ENCODE peak calls at places on chromosomes 5 and 9, in five cellular contexts. D is astrocyte of the spinal cord, L is GM13976, V is HFFc6, Z is MM.1S. W is an unnamed sample.

GRCh38 chr9:137799630-137799983 is 78.0 kb upstream of the CACNA1B start:
- DNase-seq in L (no peak), V (no peak), Z (no peak), D (no peak), W (no peak)

GRCh38 chr5:175590471-175590881 is 67.4 kb upstream of the HRH2 start:
- DNase-seq in V (peak; percentile 55), D (peak; percentile 69), Z (no peak), L (no peak), W (no peak)

GRCh38 chr9:121780641-121781040 is 129.2 kb downstream of the DAB2IP start:
- DNase-seq in L (no peak), V (no peak), Z (no peak), D (no peak), W (no peak)

GRCh38 chr5:31987985-31988710 is 186.0 kb downstream of the GOLPH3 start:
- DNase-seq in D (peak; percentile 95), L (no peak), V (peak; percentile 96), Z (no peak), W (no peak)

GRCh38 chr9:21317956-21318923 is 13.1 kb upstream of the IFNA5 start:
- DNase-seq in Z (peak; percentile 11), D (peak; percentile 55), V (peak; percentile 47), L (peak; percentile 21), W (peak; percentile 46)

GRCh38 chr5:113331201-113331551 is 103.6 kb downstream of the TSSK1B start:
- DNase-seq in D (no peak), L (no peak), Z (no peak), V (peak; percentile 12), W (no peak)

GRCh38 chr5:56516936-56517521 is 283.9 kb upstream of the ANKRD55 start:
- DNase-seq in Z (no peak), L (no peak), D (no peak), V (no peak), W (peak; percentile 73)

GRCh38 chr5:133289686-133290367 is 238.0 kb downstream of the HSPA4 start:
- DNase-seq in Z (peak; percentile 4), L (no peak), V (no peak), D (no peak), W (no peak)

GRCh38 chr9:69898714-69899209 is 78.1 kb downstream of the CFAP95 start:
- DNase-seq in Z (no peak), D (peak; percentile 94), V (peak; percentile 79), L (no peak), W (no peak)

GRCh38 chr9:86352440-86353106 is 1.6 kb downstream of the TUT7 start:
- DNase-seq in Z (peak; percentile 71), L (peak; percentile 32), D (no peak), V (no peak), W (no peak)

GRCh38 chr5:120823316-120823715 is 359.2 kb downstream of the PRR16 start:
- DNase-seq in V (no peak), Z (no peak), D (no peak), L (no peak), W (no peak)

GRCh38 chr5:133706732-133707430 is 94.5 kb upstream of the FSTL4 start:
- DNase-seq in D (peak; percentile 18), L (no peak), Z (no peak), V (no peak), W (peak; percentile 30)

GRCh38 chr9:121267689-121268597 is at the start of gene GSN:
- DNase-seq in Z (peak; percentile 49), V (peak; percentile 45), L (peak; percentile 88), D (peak; percentile 59), W (peak; percentile 85)

GRCh38 chr9:21974230-21974541 is 20.0 kb downstream of the CDKN2A start:
- DNase-seq in V (no peak), Z (no peak), L (no peak), D (peak; percentile 27), W (no peak)

GRCh38 chr5:113678924-113679575 is 165.6 kb downstream of the YTHDC2 start:
- DNase-seq in Z (peak; percentile 54), V (peak; percentile 44), D (peak; percentile 39), L (peak; percentile 21), W (no peak)

GRCh38 chr5:9197881-9198260 is 348.0 kb downstream of the SEMA5A start:
- DNase-seq in D (peak; percentile 64), V (peak; percentile 62), Z (peak; percentile 29), L (peak; percentile 59), W (no peak)

GRCh38 chr5:102958481-102959011 is 161.4 kb downstream of the GIN1 start:
- DNase-seq in D (peak; percentile 77), Z (no peak), L (no peak), V (peak; percentile 75), W (no peak)

GRCh38 chr5:154755361-154756202 is at the start of gene LARP1:
- DNase-seq in D (no peak), L (peak; percentile 54), Z (peak; percentile 39), V (no peak), W (peak; percentile 61)

GRCh38 chr9:4887556-4887955 is 94.8 kb downstream of the RCL1 start:
- DNase-seq in V (peak; percentile 21), L (no peak), D (peak; percentile 38), Z (no peak), W (no peak)

GRCh38 chr9:4892501-4893194 is 92.4 kb upstream of the JAK2 start:
- DNase-seq in V (no peak), Z (no peak), D (no peak), L (no peak), W (no peak)

GRCh38 chr9:4890929-4891328 is 94.1 kb upstream of the JAK2 start:
- DNase-seq in Z (no peak), L (no peak), V (no peak), D (no peak), W (no peak)

GRCh38 chr9:4891674-4892073 is 93.4 kb upstream of the JAK2 start:
- DNase-seq in D (no peak), L (no peak), V (no peak), Z (no peak), W (no peak)

DNA sequence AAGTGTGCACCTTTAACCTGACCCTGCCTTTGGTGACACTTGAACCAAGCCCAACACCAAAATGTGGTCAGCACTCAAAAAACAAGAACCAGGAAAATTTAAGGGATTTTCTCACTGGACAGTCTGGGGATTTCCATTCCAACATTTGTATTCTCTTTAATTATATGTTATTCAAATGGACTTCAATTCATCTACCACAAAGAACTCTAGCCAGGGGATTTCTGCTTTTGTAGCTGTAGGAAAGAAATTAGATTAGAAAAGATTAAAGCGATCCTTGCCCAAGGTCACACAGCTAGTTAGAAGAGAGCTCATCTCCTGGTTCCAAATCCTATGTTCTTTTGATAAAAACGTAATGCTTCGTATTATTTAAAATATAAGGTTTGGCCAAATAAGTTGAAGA is 94.8 kb upstream of the JAK2 start:
- DNase-seq in V (no peak), D (no peak), L (no peak), Z (no peak), W (no peak)
- TF ChIP-seq CTCF in V (no peak), D (no peak), L (no peak), Z (no peak), W (no peak)

GRCh38 chr5:10333154-10334006 is 20.1 kb upstream of the MARCHF6 start:
- DNase-seq in D (no peak), Z (peak; percentile 49), L (peak; percentile 74), V (no peak), W (peak; percentile 52)
- TF ChIP-seq CTCF in D (peak; percentile 11), Z (no peak), L (peak; percentile 9), V (peak; percentile 41), W (peak; percentile 11)

GRCh38 chr5:157308826-157309465 is 43.0 kb downstream of the CYFIP2 start:
- DNase-seq in L (no peak), Z (no peak), V (peak; percentile 11), D (peak; percentile 6), W (no peak)
- TF ChIP-seq CTCF in L (no peak), Z (no peak), V (peak; percentile 62), D (no peak), W (no peak)

DNA sequence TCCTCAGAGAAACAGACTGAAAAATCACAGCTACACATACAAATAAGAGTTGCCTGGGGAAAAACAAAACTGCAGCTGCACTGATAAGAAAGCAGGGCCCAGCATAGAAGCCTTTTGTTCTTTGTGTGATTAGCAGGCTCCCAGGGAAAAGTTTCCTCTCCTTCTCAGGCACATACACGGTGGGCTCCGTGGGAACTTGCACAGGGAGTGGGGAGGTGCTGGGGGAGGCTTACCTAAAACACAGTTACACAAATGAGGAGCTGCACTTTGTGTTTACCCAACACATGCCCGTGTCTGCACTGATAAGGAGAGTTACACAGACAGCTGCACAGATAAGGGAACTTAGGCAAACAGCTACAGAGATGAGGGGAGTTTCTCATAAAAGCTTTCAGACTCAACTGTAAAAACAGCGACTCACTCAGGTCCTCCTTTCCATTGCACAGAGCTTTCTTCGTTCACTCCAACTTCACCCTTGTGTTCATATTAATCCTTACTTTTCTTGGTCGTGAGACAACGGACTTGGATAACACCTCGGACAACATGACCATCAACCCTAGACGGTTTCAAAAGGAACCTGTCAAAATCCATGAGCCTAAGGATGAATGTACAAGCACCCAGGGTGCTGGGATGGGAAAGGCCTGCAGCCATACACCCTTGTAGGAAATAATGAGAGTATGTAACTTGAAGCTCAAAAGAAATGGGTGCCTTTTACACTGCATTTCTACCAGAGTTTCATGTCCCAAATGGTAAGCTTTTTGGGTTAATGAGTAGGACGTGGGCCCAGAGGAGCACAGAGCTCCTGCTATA is 50.8 kb downstream of the SERINC5 start:
- DNase-seq in V (no peak), L (no peak), D (no peak), Z (no peak), W (no peak)
- TF ChIP-seq CTCF in V (no peak), L (no peak), D (no peak), Z (no peak), W (no peak)

GRCh38 chr5:141094481-141095262 is at the start of gene PCDHB2:
- DNase-seq in L (no peak), D (peak; percentile 1), Z (peak; percentile 70), V (peak; percentile 69), W (no peak)
- TF ChIP-seq CTCF in L (no peak), D (no peak), Z (peak; percentile 58), V (peak; percentile 85), W (no peak)

GRCh38 chr5:168946363-168946762 is 354.6 kb downstream of the SLIT3 start:
- DNase-seq in V (no peak), Z (no peak), L (no peak), D (no peak), W (no peak)
- TF ChIP-seq CTCF in V (peak; percentile 18), Z (no peak), L (peak; percentile 5), D (peak; percentile 17), W (peak; percentile 13)

W was measured in adrenal gland.